ENCODE peak calls at places on chromosomes 3 and 15, in eight cellular contexts. T, F, I, Z, J, D, B and W are unnamed samples.

GRCh38 chr3:136380530-136380929 is 130.4 kb downstream of the PCCB start:
- DNase-seq in T (no peak), F (no peak), I (no peak), Z (no peak), J (no peak), D (no peak), B (no peak), W (no peak)

GRCh38 chr3:54781728-54782127 is 146.1 kb downstream of the LRTM1 start:
- DNase-seq in T (no peak), F (no peak), I (no peak), Z (no peak), J (no peak), D (no peak), B (no peak), W (no peak)

GRCh38 chr15:99247063-99247462 is 2.3 kb downstream of the TTC23 start:
- DNase-seq in T (no peak), F (no peak), I (no peak), Z (no peak), J (no peak), D (no peak), B (no peak), W (no peak)

GRCh38 chr3:119195911-119196310 is 22.5 kb downstream of the UPK1B start:
- DNase-seq in T (no peak), F (no peak), I (no peak), Z (no peak), J (no peak), D (no peak), B (no peak), W (no peak)

GRCh38 chr15:48972750-48973503 is 9.2 kb upstream of the SHC4 start:
- DNase-seq in T (no peak), F (no peak), I (no peak), Z (no peak), J (no peak), D (no peak), B (no peak), W (no peak)

GRCh38 chr3:40597441-40597840 is 72.7 kb downstream of the ZNF621 start:
- DNase-seq in T (no peak), F (no peak), I (no peak), Z (no peak), J (no peak), D (no peak), B (no peak), W (no peak)

GRCh38 chr15:94240486-94240885 is 9.1 kb downstream of the MCTP2 start:
- DNase-seq in T (no peak), F (no peak), I (no peak), Z (no peak), J (no peak), D (no peak), B (no peak), W (no peak)

GRCh38 chr15:56468271-56468912 is 3.5 kb upstream of the MNS1 start:
- DNase-seq in T (peak), F (no peak), I (no peak), Z (no peak), J (no peak), D (no peak), B (no peak), W (no peak)

GRCh38 chr3:173584093-173584833 is 186.7 kb downstream of the NLGN1 start:
- DNase-seq in T (peak), F (no peak), I (no peak), Z (peak), J (no peak), D (peak), B (peak), W (no peak)

GRCh38 chr15:67254238-67255175 is at the start of the genes AAGAB and IQCH:
- DNase-seq in T (peak), F (peak), I (peak), Z (peak), J (peak), D (peak), B (peak), W (peak)